ENCODE peak calls at places on chromosomes 16 and 17, in ten cellular contexts. A, Y, P, O, L, U, X, Z, J and S are unnamed samples.

GRCh38 chr17:56319531-56319930 is 166.3 kb downstream of the ANKFN1 start:
- DNase-seq in O (peak; percentile 27), L (peak; percentile 62), J (no peak), A (no peak), Z (no peak), X (no peak), U (no peak), P (no peak), Y (peak; percentile 28), S (no peak)

GRCh38 chr16:85539084-85539483 is 74.0 kb upstream of the GSE1 start:
- DNase-seq in Z (no peak), A (no peak), O (no peak), P (no peak), U (no peak), Y (no peak), J (no peak), X (no peak), L (no peak), S (no peak)

GRCh38 chr16:10584956-10585561 is 4.7 kb upstream of the EMP2 start:
- DNase-seq in X (no peak), Y (peak; percentile 42), L (peak; percentile 52), J (no peak), P (no peak), U (no peak), Z (no peak), O (no peak), A (no peak), S (no peak)

GRCh38 chr17:7396147-7396546 is 1.8 kb upstream of the PLSCR3 start:
- DNase-seq in Z (no peak), U (no peak), J (no peak), A (no peak), O (no peak), P (no peak), L (no peak), X (no peak), Y (no peak), S (no peak)

GRCh38 chr17:42488032-42488431 is 29.4 kb downstream of the ATP6V0A1 start:
- DNase-seq in A (no peak), U (no peak), Y (no peak), Z (no peak), X (no peak), L (no peak), P (no peak), O (no peak), J (no peak), S (no peak)

GRCh38 chr16:11460820-11461594 is 115.7 kb downstream of the RMI2 start:
- DNase-seq in Z (no peak), P (no peak), L (no peak), J (no peak), X (no peak), U (no peak), O (no peak), A (no peak), Y (no peak), S (no peak)

GRCh38 chr16:4799171-4799855 is 3.1 kb downstream of the ROGDI start:
- DNase-seq in O (no peak), U (no peak), L (no peak), A (no peak), X (no peak), Y (no peak), P (no peak), J (no peak), Z (no peak), S (no peak)

GRCh38 chr16:25031441-25032307 is 16.5 kb upstream of the ARHGAP17 start:
- DNase-seq in O (peak; percentile 93), U (peak; percentile 84), P (peak; percentile 88), Y (peak; percentile 83), J (peak; percentile 79), X (peak; percentile 59), Z (peak; percentile 93), L (peak; percentile 95), A (peak; percentile 80), S (peak; percentile 95)

GRCh38 chr16:20844588-20844987 is 38.3 kb downstream of the REXO5 start:
- DNase-seq in X (no peak), O (peak; percentile 58), A (no peak), P (no peak), Z (no peak), U (no peak), Y (no peak), J (no peak), L (no peak), S (no peak)

GRCh38 chr17:64938290-64938689 is 19.0 kb upstream of the LRRC37A3 start:
- DNase-seq in L (peak; percentile 73), J (no peak), X (no peak), Y (no peak), O (no peak), A (no peak), P (no peak), Z (no peak), U (no peak), S (no peak)

GRCh38 chr17:14792751-14793150 is 472.4 kb downstream of the PMP22 start:
- DNase-seq in L (peak; percentile 82), O (no peak), Z (no peak), X (no peak), J (no peak), U (no peak), Y (no peak), P (peak; percentile 23), A (no peak), S (no peak)

GRCh38 chr16:51872536-51872935 is 674.4 kb downstream of the TOX3 start:
- DNase-seq in Z (no peak), J (no peak), L (no peak), O (no peak), X (no peak), P (no peak), U (no peak), A (no peak), Y (no peak), S (no peak)

GRCh38 chr16:67878232-67878631 is 5.4 kb downstream of the EDC4 start:
- DNase-seq in Y (no peak), A (no peak), L (no peak), J (no peak), P (no peak), U (no peak), X (no peak), O (no peak), Z (no peak), S (no peak)

GRCh38 chr16:87446479-87446878 is 46.3 kb downstream of the ZCCHC14 start:
- DNase-seq in U (no peak), P (no peak), O (no peak), A (no peak), X (no peak), J (no peak), Z (no peak), L (no peak), Y (no peak), S (no peak)
- TF ChIP-seq CTCF in U (no peak), P (no peak), O (no peak), A (no peak), X (no peak), J (no peak), Z (no peak), L (no peak), Y (no peak), S (no peak)

GRCh38 chr16:8762254-8762653 is 35.2 kb downstream of the TMEM186 start:
- DNase-seq in P (no peak), L (no peak), Y (no peak), Z (no peak), X (no peak), J (no peak), A (no peak), O (no peak), U (no peak), S (no peak)

GRCh38 chr16:8758022-8758421 is 39.4 kb downstream of the TMEM186 start:
- DNase-seq in X (no peak), P (no peak), O (no peak), U (no peak), J (no peak), L (no peak), A (no peak), Y (no peak), Z (no peak), S (no peak)

GRCh38 chr16:8763083-8763482 is 34.4 kb downstream of the TMEM186 start:
- DNase-seq in P (no peak), O (no peak), Z (no peak), A (no peak), J (no peak), L (no peak), Y (no peak), U (no peak), X (no peak), S (no peak)

GRCh38 chr16:8761078-8761477 is 36.4 kb downstream of the TMEM186 start:
- DNase-seq in O (no peak), Z (no peak), L (no peak), P (no peak), Y (no peak), X (no peak), J (no peak), U (no peak), A (no peak), S (no peak)

GRCh38 chr16:8760021-8760420 is 37.4 kb downstream of the TMEM186 start:
- DNase-seq in A (no peak), X (no peak), U (no peak), O (no peak), P (no peak), J (no peak), Z (no peak), Y (no peak), L (no peak), S (no peak)
- TF ChIP-seq CTCF in A (no peak), X (no peak), U (no peak), O (no peak), P (no peak), J (no peak), Z (no peak), Y (no peak), L (no peak), S (no peak)

DNA sequence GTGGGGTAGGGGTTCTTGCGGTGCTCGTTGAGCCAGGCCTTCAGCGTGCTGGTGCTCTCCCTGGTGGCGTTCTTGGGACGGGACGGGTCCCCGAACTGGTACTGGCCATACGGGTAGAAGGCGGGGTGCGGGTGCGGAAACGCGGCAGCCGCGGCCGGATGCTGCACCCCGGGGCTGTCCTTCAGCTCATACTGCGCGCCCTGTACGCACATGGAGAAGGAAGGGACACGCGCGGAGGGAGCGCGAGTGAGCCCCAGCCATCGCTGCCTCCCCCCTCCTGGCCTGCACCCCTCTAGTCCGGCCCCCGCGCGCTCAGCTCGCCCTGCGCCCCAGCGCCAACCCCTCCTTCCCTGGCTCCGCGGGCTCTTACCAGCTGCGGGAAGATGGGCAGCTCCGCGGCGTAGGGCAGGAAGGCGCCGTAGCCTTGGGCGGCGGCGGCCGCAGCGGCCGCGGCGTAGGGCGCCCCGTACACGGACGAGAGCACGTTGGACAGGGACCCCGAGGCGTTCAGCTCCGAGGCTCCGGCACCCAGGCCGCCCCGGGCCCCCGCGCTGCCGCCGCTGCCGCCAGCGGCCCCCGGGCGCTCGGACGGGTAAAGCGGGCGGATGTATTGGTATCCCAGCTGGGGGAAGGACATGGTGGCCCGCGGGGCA is 1.0 kb downstream of the IRX3 start:
- DNase-seq in J (no peak), O (peak; percentile 73), X (no peak), A (peak; percentile 25), U (no peak), Z (no peak), Y (no peak), L (no peak), P (no peak), S (peak; percentile 45)
- TF ChIP-seq CTCF in J (no peak), O (peak; percentile 47), X (no peak), A (no peak), U (no peak), Z (no peak), Y (peak; percentile 26), L (no peak), P (no peak), S (no peak)

DNA sequence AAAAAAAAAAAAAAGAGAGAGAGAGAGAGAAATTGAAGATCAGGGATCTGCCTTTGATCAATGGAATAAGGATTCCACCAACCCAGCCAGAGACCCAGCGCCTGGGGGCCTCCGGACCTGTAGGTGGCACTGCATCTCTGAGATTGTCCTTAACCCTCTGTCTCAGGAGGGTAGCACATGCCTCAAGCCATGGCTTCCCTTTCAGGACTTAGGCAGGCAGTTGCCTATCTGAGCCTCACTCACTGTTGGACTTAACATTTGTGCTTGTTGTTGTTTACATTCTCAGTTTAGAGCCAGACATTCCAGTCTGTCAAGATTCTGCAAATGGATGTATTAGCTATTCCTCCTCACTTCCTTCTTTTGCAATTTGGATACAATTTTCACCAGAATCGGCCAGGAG is 5.1 kb upstream of the SCNN1B start:
- DNase-seq in A (no peak), U (no peak), L (no peak), Y (no peak), O (peak; percentile 17), J (no peak), X (no peak), Z (no peak), P (no peak), S (peak; percentile 48)
- TF ChIP-seq CTCF in A (no peak), U (no peak), L (peak; percentile 34), Y (no peak), O (peak; percentile 56), J (no peak), X (no peak), Z (no peak), P (no peak), S (peak; percentile 23)